ENCODE peak calls at places on chromosomes 12 and 14, in four cellular contexts. C is thoracic aorta, A is pancreas, N is neural progenitor cell. I is an unnamed sample.

GRCh38 chr12:27431185-27431584 is 15.4 kb upstream of the SMCO2 start:
- DNase-seq in N (no peak), C (no peak), A (no peak), I (no peak)

GRCh38 chr14:23951590-23952143 is 1.9 kb upstream of the DHRS4 start:
- DNase-seq in C (no peak), N (peak), A (peak), I (no peak)

GRCh38 chr14:76986261-76986565 is 42.3 kb downstream of the IRF2BPL start:
- DNase-seq in A (no peak), C (no peak), N (no peak), I (no peak)

GRCh38 chr14:81986005-81986404 is 452.4 kb upstream of the SEL1L start:
- DNase-seq in A (no peak), N (no peak), C (no peak), I (no peak)

GRCh38 chr12:48184549-48184922 is 1.1 kb downstream of the CCDC184 start:
- DNase-seq in A (no peak), N (peak), C (no peak), I (no peak)

GRCh38 chr12:93626160-93626559 is 51.0 kb upstream of the CRADD start:
- DNase-seq in A (no peak), N (no peak), C (no peak), I (no peak)

GRCh38 chr12:118866346-118866745 is 115.0 kb upstream of the SRRM4 start:
- DNase-seq in C (no peak), A (no peak), N (peak), I (no peak)

GRCh38 chr14:32809255-32809654 is 129.4 kb upstream of the NPAS3 start:
- DNase-seq in C (no peak), A (no peak), N (peak), I (no peak)

GRCh38 chr12:22974865-22975264 is 349.9 kb downstream of the ETNK1 start:
- DNase-seq in N (no peak), C (no peak), A (no peak), I (no peak)

GRCh38 chr12:72271741-72272661 is at the start of gene TRHDE:
- DNase-seq in A (peak), N (peak), C (no peak), I (no peak)

GRCh38 chr12:82299617-82300016 is 58.6 kb downstream of the CCDC59 start:
- DNase-seq in A (no peak), N (no peak), C (no peak), I (no peak)

GRCh38 chr12:4564819-4565218 is 2.8 kb downstream of the DYRK4 start:
- DNase-seq in N (no peak), A (no peak), C (no peak), I (no peak)

GRCh38 chr12:8577879-8578278 is 34.8 kb downstream of the AICDA start:
- DNase-seq in A (no peak), C (no peak), N (no peak), I (no peak)

GRCh38 chr14:24416932-24417619 is 12.4 kb downstream of the CBLN3 start:
- DNase-seq in A (no peak), N (no peak), C (no peak), I (no peak)

GRCh38 chr12:2562400-2562799 is 232.4 kb upstream of the FKBP4 start:
- DNase-seq in N (no peak), A (no peak), C (no peak), I (no peak)

GRCh38 chr12:27652174-27652763 is 44.0 kb upstream of the REP15 start:
- DNase-seq in A (peak), N (peak), C (peak), I (no peak)

GRCh38 chr12:7142057-7142644 is 12.0 kb downstream of the CLSTN3 start:
- DNase-seq in A (no peak), N (peak), C (no peak), I (peak)

DNA sequence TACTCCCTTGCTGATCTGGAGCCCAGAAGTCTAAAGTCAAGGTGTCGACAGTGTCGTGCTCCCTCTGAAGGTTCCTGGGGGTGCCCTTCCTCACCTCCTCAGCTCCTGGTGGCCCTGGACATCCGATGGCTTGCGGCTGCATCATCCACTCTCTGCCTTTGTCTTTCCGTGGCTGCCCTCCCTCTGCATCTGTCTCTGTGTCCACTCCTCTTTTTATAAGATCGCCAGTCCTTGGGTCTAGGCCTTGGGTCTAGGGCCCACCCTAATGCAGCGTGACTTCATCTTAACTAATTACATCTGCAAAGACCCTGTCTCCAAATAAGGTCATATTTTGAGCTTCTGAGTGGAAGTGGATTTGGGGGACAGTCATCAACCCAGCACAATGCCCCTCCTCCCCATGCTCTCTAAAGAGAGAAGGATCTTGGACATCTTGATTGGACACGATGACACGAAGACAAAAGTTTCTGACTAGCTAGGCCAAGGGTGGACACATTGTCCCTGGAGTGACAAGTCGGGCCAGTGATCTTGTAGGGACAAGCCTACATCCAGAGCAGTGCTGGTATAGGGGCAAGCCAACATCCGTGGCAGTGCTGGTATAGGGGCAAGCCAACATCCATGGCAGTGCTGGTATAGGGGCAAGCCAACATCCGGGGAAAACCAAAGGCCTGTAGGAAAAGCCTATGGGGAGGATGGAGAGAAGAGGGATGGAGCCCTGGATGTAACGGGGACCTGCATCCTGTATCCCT is 93.9 kb upstream of the DIO3 start:
- DNase-seq in C (no peak), N (no peak), A (no peak), I (no peak)
- TF ChIP-seq CTCF in C (no peak), N (no peak), A (no peak), I (no peak)

GRCh38 chr14:31221266-31221665 is 13.7 kb upstream of the HECTD1 start:
- DNase-seq in C (no peak), A (no peak), N (no peak), I (no peak)
- TF ChIP-seq CTCF in C (no peak), A (no peak), N (no peak), I (no peak)

GRCh38 chr12:107134558-107134957 is 41.2 kb upstream of the CRY1 start:
- DNase-seq in C (no peak), N (peak), A (no peak), I (peak)
- TF ChIP-seq CTCF in C (no peak), N (peak), A (no peak), I (peak)

DNA sequence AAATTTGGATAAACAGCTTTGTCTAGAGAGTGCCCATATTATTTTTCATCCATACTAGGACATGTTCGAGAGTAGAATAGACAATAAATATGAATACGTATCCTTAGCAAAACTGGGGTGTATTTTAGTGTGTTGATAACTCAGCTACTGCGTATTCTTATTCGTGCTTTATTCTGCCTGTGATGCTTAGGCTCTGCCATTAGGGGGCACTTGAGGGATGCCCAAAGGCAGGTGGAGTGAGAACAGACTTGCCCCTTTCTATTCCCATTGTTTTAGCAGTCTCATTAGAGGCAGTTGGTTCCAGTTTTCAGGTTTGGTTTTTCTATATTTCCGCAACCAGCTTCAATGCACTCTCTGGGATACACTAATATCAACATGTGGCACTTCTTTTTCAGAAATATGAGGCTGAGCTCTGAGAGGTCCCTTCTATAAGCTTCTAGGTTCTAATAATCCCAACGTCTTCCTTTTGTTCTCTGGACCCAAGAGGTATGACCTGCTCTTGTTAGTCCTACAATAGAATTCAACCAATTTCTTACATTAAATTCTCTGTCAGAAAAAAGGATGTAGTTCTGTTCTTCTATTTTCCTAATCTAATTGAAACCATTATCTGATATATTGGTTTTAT is 985.7 kb upstream of the FBXO33 start:
- DNase-seq in C (no peak), A (no peak), N (peak), I (no peak)
- TF ChIP-seq CTCF in C (no peak), A (peak), N (peak), I (no peak)

GRCh38 chr12:50642755-50643154 is 121.1 kb upstream of the ATF1 start:
- DNase-seq in A (no peak), C (no peak), N (no peak), I (no peak)
- TF ChIP-seq CTCF in A (no peak), C (no peak), N (no peak), I (no peak)